ENCODE peak calls at places on chromosomes 2 and 18, in six cellular contexts. I is HT1080; K is mucosa of gallbladder; G is central memory CD4-positive, alpha-beta T cell; M is stimulated activated CD4-positive, alpha-beta T cell treated with anti-CD3 and anti-CD28 coated beads, TNF-alpha, amount 100 ng/mL, for 24 hours; A is choroid plexus epithelial cell. P is an unnamed sample.

GRCh38 chr2:86518498-86518897 is 44.7 kb downstream of the CHMP3 start:
- DNase-seq in I (peak; percentile 14), K (peak; percentile 20), G (peak; percentile 19), M (no peak), A (peak; percentile 43), P (no peak)

GRCh38 chr2:70726947-70727725 is 40.9 kb downstream of the ADD2 start:
- DNase-seq in I (peak; percentile 98), K (no peak), G (no peak), M (no peak), A (no peak), P (no peak)

GRCh38 chr2:98691307-98691706 is 39.6 kb downstream of the MGAT4A start:
- DNase-seq in I (peak; percentile 69), K (no peak), G (no peak), M (no peak), A (no peak), P (no peak)

GRCh38 chr18:45567123-45567522 is 48.2 kb upstream of the SLC14A2 start:
- DNase-seq in I (no peak), K (no peak), G (no peak), M (no peak), A (peak; percentile 78), P (no peak)

GRCh38 chr2:221144909-221145308 is 427.2 kb downstream of the EPHA4 start:
- DNase-seq in I (no peak), K (no peak), G (no peak), M (no peak), A (no peak), P (no peak)

GRCh38 chr2:100196786-100197494 is 54.5 kb upstream of the AFF3 start:
- DNase-seq in I (no peak), K (no peak), G (no peak), M (no peak), A (peak; percentile 45), P (no peak)

GRCh38 chr18:69217271-69217670 is 183.4 kb upstream of the DOK6 start:
- DNase-seq in I (no peak), K (no peak), G (no peak), M (no peak), A (no peak), P (no peak)

GRCh38 chr2:165886487-165887146 is 67.0 kb downstream of the TTC21B start:
- DNase-seq in I (no peak), K (no peak), G (no peak), M (no peak), A (no peak), P (no peak)

GRCh38 chr2:85862426-85862825 is 26.4 kb downstream of the ST3GAL5 start:
- DNase-seq in I (peak; percentile 60), K (no peak), G (no peak), M (no peak), A (peak; percentile 64), P (no peak)

P was measured in lung.